ENCODE peak calls at places on chromosomes 5 and 9, in six cellular contexts. O is nephron progenitor cell, J is astrocyte of the spinal cord, W is IMR-90, C is WERI-Rb-1, I is H9. Z is an unnamed sample.

GRCh38 chr5:14231888-14232287 is 88.7 kb downstream of the TRIO start:
- DNase-seq in O (no peak), J (no peak), W (no peak), C (no peak), I (no peak), Z (no peak)

GRCh38 chr9:1995084-1995483 is 20.1 kb upstream of the SMARCA2 start:
- DNase-seq in O (no peak), J (no peak), W (no peak), C (no peak), I (no peak), Z (no peak)

GRCh38 chr9:14062449-14063187 is 251.3 kb downstream of the NFIB start:
- DNase-seq in O (no peak), J (peak), W (peak), C (no peak), I (no peak), Z (no peak)

GRCh38 chr9:2281031-2281802 is 266.1 kb downstream of the SMARCA2 start:
- DNase-seq in O (no peak), J (no peak), W (peak), C (no peak), I (peak), Z (no peak)

GRCh38 chr5:44506561-44506960 is 117.3 kb upstream of the FGF10 start:
- DNase-seq in O (no peak), J (no peak), W (no peak), C (no peak), I (no peak), Z (no peak)

GRCh38 chr9:121122450-121123032 is 47.8 kb downstream of the CNTRL start:
- DNase-seq in O (no peak), J (peak), W (no peak), C (no peak), I (no peak), Z (no peak)

GRCh38 chr5:96067902-96068614 is 106.4 kb upstream of the ELL2 start:
- DNase-seq in O (no peak), J (peak), W (peak), C (no peak), I (no peak), Z (no peak)

GRCh38 chr9:91214086-91214485 is 147.6 kb downstream of the AUH start:
- DNase-seq in O (no peak), J (peak), W (peak), C (no peak), I (no peak), Z (no peak)

GRCh38 chr5:87125796-87126195 is 141.9 kb upstream of the RASA1 start:
- DNase-seq in O (no peak), J (no peak), W (no peak), C (no peak), I (no peak), Z (no peak)

GRCh38 chr5:134510970-134511795 is 14.3 kb upstream of the JADE2 start:
- DNase-seq in O (no peak), J (peak), W (peak), C (peak), I (peak), Z (no peak)

GRCh38 chr5:124203308-124203707 is 543.1 kb downstream of the ZNF608 start:
- DNase-seq in O (no peak), J (no peak), W (no peak), C (no peak), I (no peak), Z (no peak)

GRCh38 chr5:132020568-132021339 is 9.3 kb upstream of the ACSL6 start:
- DNase-seq in O (no peak), J (no peak), W (no peak), C (no peak), I (no peak), Z (no peak)

GRCh38 chr9:33288828-33289483 is 1.4 kb upstream of the NFX1 start:
- DNase-seq in O (peak), J (no peak), W (no peak), C (no peak), I (no peak), Z (no peak)

GRCh38 chr9:36486454-36486932 is 86.2 kb upstream of the MELK start:
- DNase-seq in O (peak), J (peak), W (peak), C (peak), I (no peak), Z (peak)

DNA sequence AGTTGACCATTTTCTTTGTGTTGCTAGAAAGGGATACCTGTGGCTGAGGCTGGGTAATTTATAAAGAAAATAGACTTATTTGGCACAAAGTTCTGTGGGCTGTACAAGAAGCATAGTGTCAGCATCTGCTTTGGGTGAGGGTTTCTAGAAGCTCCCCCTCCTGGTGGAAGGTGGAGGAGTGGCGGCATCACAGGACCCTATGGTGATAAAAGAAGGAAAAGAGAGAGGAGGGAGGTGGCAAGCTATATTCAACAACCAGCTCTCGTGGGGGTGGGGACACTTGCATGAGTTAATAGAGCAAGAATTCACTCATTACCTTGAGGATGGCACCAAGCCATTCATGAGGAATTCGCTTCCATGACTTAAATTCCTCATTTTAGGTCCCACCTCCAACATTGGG is 2041.4 kb upstream of the CDH9 start:
- DNase-seq in O (peak), J (no peak), W (no peak), C (peak), I (peak), Z (no peak)
- TF ChIP-seq CTCF in O (no peak), J (no peak), W (no peak), C (peak), I (peak), Z (peak)

GRCh38 chr9:105157178-105157583 is 87.3 kb upstream of the SLC44A1 start:
- DNase-seq in O (peak), J (peak), W (peak), C (peak), I (peak), Z (peak)
- TF ChIP-seq CTCF in O (peak), J (peak), W (peak), C (peak), I (peak), Z (peak)

GRCh38 chr9:102631559-102631958 is 363.6 kb upstream of the CYLC2 start:
- DNase-seq in O (no peak), J (no peak), W (no peak), C (no peak), I (no peak), Z (no peak)
- TF ChIP-seq CTCF in O (no peak), J (peak), W (peak), C (peak), I (peak), Z (peak)

DNA sequence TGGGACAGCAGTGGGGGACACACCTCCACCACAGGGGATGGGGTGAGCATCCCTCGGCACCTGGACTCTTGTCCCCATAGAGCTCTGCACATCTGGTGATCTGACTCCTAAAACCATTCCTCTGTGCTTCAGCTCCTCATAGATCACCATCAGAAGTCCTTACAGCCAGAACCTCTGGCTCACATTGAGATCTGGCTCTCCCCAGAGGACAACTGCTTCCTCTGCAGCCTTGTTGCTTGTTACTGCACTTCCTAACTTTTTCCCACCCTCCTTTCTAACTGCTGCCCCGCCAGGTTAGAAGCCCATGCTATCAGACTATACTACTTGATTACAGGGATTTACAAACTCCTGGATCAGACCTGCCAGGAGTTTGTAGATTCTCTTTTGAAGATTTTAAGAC is 64.5 kb downstream of the ARSB start:
- DNase-seq in O (no peak), J (peak), W (peak), C (no peak), I (no peak), Z (no peak)
- TF ChIP-seq CTCF in O (peak), J (peak), W (peak), C (peak), I (peak), Z (no peak)

Z was measured in neural crest cell.